ENCODE peak calls at places on chromosomes 2 and 18, in seven cellular contexts. N is stimulated activated CD8-positive, alpha-beta memory T cell treated with anti-CD3 and anti-CD28 coated beads, Interleukin-15, amount 100 ng/mL, for 24 hours; M is GM12865; G is iris pigment epithelial cell; Q is activated naive CD8-positive, alpha-beta T cell treated with anti-CD3 and anti-CD28 coated beads, Interleukin-2, amount 10 ng/mL, durations not matched to agents 7 days and 5 days; S is Daoy; J is effector memory CD8-positive, alpha-beta T cell. O is an unnamed sample.

GRCh38 chr2:235685024-235685721 is 191.3 kb downstream of the AGAP1 start:
- DNase-seq in N (no peak), M (no peak), G (no peak), Q (no peak), S (no peak), J (peak), O (no peak)

GRCh38 chr18:76495435-76496199 is 575 bp upstream of the ZNF516 start:
- DNase-seq in N (no peak), M (peak), G (peak), Q (peak), S (peak), J (no peak), O (no peak)

GRCh38 chr2:17107131-17107530 is 411.1 kb downstream of the RAD51AP2 start:
- DNase-seq in N (no peak), M (no peak), G (peak), Q (no peak), S (no peak), J (no peak), O (no peak)

GRCh38 chr2:216424305-216424704 is 12.0 kb downstream of the SMARCAL1 start:
- DNase-seq in N (no peak), M (no peak), G (no peak), Q (no peak), S (no peak), J (no peak), O (no peak)

GRCh38 chr2:94873362-94874276 is 2.4 kb downstream of the TEKT4 start:
- DNase-seq in N (no peak), M (no peak), G (no peak), Q (no peak), S (no peak), J (no peak), O (no peak)

GRCh38 chr2:113242318-113242717 is 36.4 kb downstream of the PAX8 start:
- DNase-seq in N (no peak), M (no peak), G (no peak), Q (no peak), S (no peak), J (no peak), O (no peak)

GRCh38 chr2:237296756-237297155 is 117.2 kb downstream of the COL6A3 start:
- DNase-seq in N (no peak), M (no peak), G (no peak), Q (no peak), S (no peak), J (no peak), O (no peak)

GRCh38 chr2:71456617-71457016 is 3.3 kb downstream of the DYSF start:
- DNase-seq in N (no peak), M (no peak), G (no peak), Q (no peak), S (no peak), J (no peak), O (no peak)

GRCh38 chr2:234072454-234072853 is 22.0 kb downstream of the SPP2 start:
- DNase-seq in N (no peak), M (no peak), G (no peak), Q (no peak), S (no peak), J (no peak), O (no peak)

GRCh38 chr2:100161940-100162620 is 19.7 kb upstream of the AFF3 start:
- DNase-seq in N (no peak), M (no peak), G (no peak), Q (no peak), S (no peak), J (no peak), O (no peak)

GRCh38 chr2:67571785-67572718 is 174.9 kb downstream of the ETAA1 start:
- DNase-seq in N (no peak), M (no peak), G (peak), Q (no peak), S (no peak), J (no peak), O (no peak)

O was measured in breast epithelium.